ENCODE peak calls at places on chromosomes 4 and X, in seven cellular contexts. I, K, B, T, H, R and Y are unnamed samples.

GRCh38 chr4:189445613-189446012 is 495.1 kb upstream of the FRG1 start:
- DNase-seq in B (no peak), T (no peak), H (no peak), I (no peak), R (no peak), K (no peak), Y (no peak)

GRCh38 chr4:16721618-16722291 is 176.7 kb downstream of the LDB2 start:
- DNase-seq in R (no peak), K (no peak), I (no peak), T (no peak), H (no peak), B (peak; percentile 15), Y (peak; percentile 26)

GRCh38 chr4:2417196-2417764 is 1.2 kb downstream of the ZFYVE28 start:
- DNase-seq in K (no peak), B (no peak), H (no peak), R (no peak), I (no peak), T (no peak), Y (no peak)

GRCh38 chr4:11149612-11150259 is 279.0 kb downstream of the HS3ST1 start:
- DNase-seq in T (no peak), I (no peak), K (no peak), H (no peak), B (no peak), R (no peak), Y (no peak)

GRCh38 chr4:114727426-114727825 is 128.8 kb downstream of the UGT8 start:
- DNase-seq in B (no peak), R (no peak), H (no peak), T (no peak), I (no peak), K (no peak), Y (no peak)

GRCh38 chrX:150036181-150036580 is 97.9 kb upstream of the EOLA2 start:
- DNase-seq in K (no peak), H (peak; percentile 44), T (no peak), I (no peak), B (peak; percentile 55), R (no peak), Y (no peak)

GRCh38 chr4:61406677-61407076 is 206.6 kb downstream of the ADGRL3 start:
- DNase-seq in I (no peak), B (no peak), K (no peak), T (no peak), H (no peak), R (no peak), Y (no peak)

GRCh38 chr4:87824352-87824751 is 8.4 kb upstream of the MEPE start:
- DNase-seq in H (no peak), I (no peak), R (no peak), B (no peak), K (no peak), T (no peak), Y (no peak)

GRCh38 chrX:39729834-39730670 is 367.7 kb downstream of the BCOR start:
- DNase-seq in I (no peak), T (no peak), K (no peak), H (no peak), B (no peak), R (no peak), Y (no peak)

GRCh38 chr4:80206541-80207171 is 9.4 kb downstream of the PRDM8 start:
- DNase-seq in B (no peak), R (no peak), I (no peak), H (no peak), K (no peak), T (no peak), Y (no peak)

GRCh38 chr4:170675568-170676262 is 586.0 kb upstream of the AADAT start:
- DNase-seq in T (no peak), R (no peak), I (no peak), K (no peak), B (no peak), H (peak; percentile 48), Y (no peak)

GRCh38 chr4:127616898-127617297 is 15.9 kb upstream of the INTU start:
- DNase-seq in R (no peak), I (no peak), B (no peak), H (no peak), K (no peak), T (no peak), Y (no peak)

GRCh38 chr4:139501531-139502311 is 47.8 kb downstream of the RAB33B start:
- DNase-seq in K (no peak), B (no peak), T (no peak), H (no peak), I (no peak), R (no peak), Y (no peak)